ENCODE peak calls at places on chromosomes 5 and 9, in four cellular contexts. One of them, this sample, is unnamed.

GRCh38 chr9:135137398-135137832 is 49.9 kb downstream of the OLFM1 start:
- DNase-seq in GM12891: no peak
- DNase-seq in GM12878: no peak
- DNase-seq in K562: peak; percentile 11
- DNase-seq in this sample: no peak

GRCh38 chr5:59538080-59538479 is 355.4 kb downstream of the PDE4D start:
- DNase-seq in GM12891: no peak
- DNase-seq in GM12878: no peak
- DNase-seq in K562: no peak
- DNase-seq in this sample: no peak

GRCh38 chr9:133347515-133347984 is 381 bp downstream of the MED22 start:
- DNase-seq in GM12891: peak; percentile 71
- DNase-seq in GM12878: peak; percentile 28
- DNase-seq in K562: no peak
- DNase-seq in this sample: no peak

GRCh38 chr9:2824564-2824963 is 19.3 kb downstream of the PUM3 start:
- DNase-seq in GM12891: no peak
- DNase-seq in GM12878: no peak
- DNase-seq in K562: no peak
- DNase-seq in this sample: no peak

GRCh38 chr9:89353989-89354388 is 35.7 kb downstream of the SECISBP2 start:
- DNase-seq in GM12891: no peak
- DNase-seq in GM12878: no peak
- DNase-seq in K562: no peak
- DNase-seq in this sample: no peak

GRCh38 chr5:102561894-102562760 is 63.3 kb upstream of the SLCO6A1 start:
- DNase-seq in GM12891: no peak
- DNase-seq in GM12878: no peak
- DNase-seq in K562: peak; percentile 17
- DNase-seq in this sample: peak; percentile 3

GRCh38 chr5:126868961-126869451 is 92.1 kb downstream of the LMNB1 start:
- DNase-seq in GM12891: peak; percentile 37
- DNase-seq in GM12878: no peak
- DNase-seq in K562: no peak
- DNase-seq in this sample: no peak

GRCh38 chr9:89277454-89277853 is 33.5 kb upstream of the CKS2 start:
- DNase-seq in GM12891: no peak
- DNase-seq in GM12878: peak; percentile 9
- DNase-seq in K562: no peak
- DNase-seq in this sample: no peak

GRCh38 chr5:140292212-140293040 is 10.5 kb downstream of the PFDN1 start:
- DNase-seq in GM12891: no peak
- DNase-seq in GM12878: no peak
- DNase-seq in K562: no peak
- DNase-seq in this sample: no peak

GRCh38 chr5:33513786-33514185 is 73.0 kb downstream of the TARS1 start:
- DNase-seq in GM12891: no peak
- DNase-seq in GM12878: no peak
- DNase-seq in K562: no peak
- DNase-seq in this sample: no peak

GRCh38 chr5:84378961-84379360 is 5.7 kb downstream of the EDIL3 start:
- DNase-seq in GM12891: no peak
- DNase-seq in GM12878: no peak
- DNase-seq in K562: no peak
- DNase-seq in this sample: no peak

GRCh38 chr9:134475051-134475790 is 149.0 kb downstream of the RXRA start:
- DNase-seq in GM12891: no peak
- DNase-seq in GM12878: no peak
- DNase-seq in K562: no peak
- DNase-seq in this sample: no peak

GRCh38 chr9:113963017-113963620 is 87.0 kb downstream of the ZNF618 start:
- DNase-seq in GM12891: peak; percentile 49
- DNase-seq in GM12878: no peak
- DNase-seq in K562: peak; percentile 78
- DNase-seq in this sample: peak; percentile 39

GRCh38 chr5:126488362-126489065 is 65.3 kb downstream of the GRAMD2B start:
- DNase-seq in GM12891: no peak
- DNase-seq in GM12878: no peak
- DNase-seq in K562: no peak
- DNase-seq in this sample: no peak

GRCh38 chr9:13109781-13110180 is 169.7 kb downstream of the MPDZ start:
- DNase-seq in GM12891: no peak
- DNase-seq in GM12878: no peak
- DNase-seq in K562: no peak
- DNase-seq in this sample: no peak

GRCh38 chr5:102755691-102756371 is 726 bp downstream of the PAM start:
- DNase-seq in GM12891: no peak
- DNase-seq in GM12878: peak; percentile 57
- DNase-seq in K562: peak; percentile 16
- DNase-seq in this sample: peak; percentile 52

GRCh38 chr9:111362526-111362925 is 32.5 kb upstream of the OR2K2 start:
- DNase-seq in GM12891: no peak
- DNase-seq in GM12878: no peak
- DNase-seq in K562: no peak
- DNase-seq in this sample: no peak

GRCh38 chr5:128271859-128272446 is 188.4 kb downstream of the SLC12A2 start:
- DNase-seq in GM12891: no peak
- DNase-seq in GM12878: no peak
- DNase-seq in K562: no peak
- DNase-seq in this sample: no peak

DNA sequence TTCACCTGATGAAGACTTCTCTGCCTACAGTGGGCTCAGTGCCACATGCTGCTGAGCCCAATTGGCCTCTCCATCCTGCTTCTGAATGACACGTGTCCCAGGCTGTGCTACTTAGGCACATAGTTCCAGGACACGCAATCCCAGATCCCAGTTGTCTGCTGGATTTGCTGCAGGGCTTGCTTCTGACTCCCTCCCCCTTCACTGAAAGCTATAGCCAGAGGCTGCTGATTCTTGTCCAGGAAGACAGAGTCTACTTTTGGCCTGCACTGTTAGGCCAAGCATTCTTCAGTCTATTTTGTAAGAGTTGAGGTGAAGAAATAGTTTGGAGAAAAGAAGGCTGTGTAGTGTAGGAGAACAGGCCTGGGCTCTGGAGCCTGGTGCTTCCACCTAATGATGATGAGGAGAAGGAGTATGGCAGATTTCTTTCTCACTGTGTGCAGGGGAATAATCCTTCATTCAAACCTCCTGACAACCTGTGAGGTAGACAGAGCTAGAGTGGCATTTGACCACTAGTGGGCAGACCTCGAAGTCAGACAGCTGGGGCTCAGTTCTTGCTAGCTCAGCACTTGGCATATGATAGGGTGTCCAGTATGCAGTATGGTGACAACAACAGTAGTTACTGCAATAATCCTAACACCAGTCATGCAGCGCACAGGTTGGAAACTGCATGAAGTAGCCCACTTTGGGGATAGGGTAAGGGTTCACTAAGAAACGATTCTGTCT is 19.5 kb upstream of the ASPN start:
- DNase-seq in GM12891: no peak
- DNase-seq in GM12878: no peak
- DNase-seq in K562: peak; percentile 31
- DNase-seq in this sample: no peak
- TF ChIP-seq POLR2AphosphoS5 in GM12891: no peak
- TF ChIP-seq POLR2AphosphoS5 in GM12878: no peak
- TF ChIP-seq POLR2AphosphoS5 in K562: no peak
- TF ChIP-seq POLR2AphosphoS5 in this sample: no peak

GRCh38 chr9:137084526-137084925 is 2.3 kb upstream of the MAN1B1 start:
- DNase-seq in GM12891: no peak
- DNase-seq in GM12878: no peak
- DNase-seq in K562: no peak
- DNase-seq in this sample: no peak
- TF ChIP-seq SPI1 in GM12891: no peak
- TF ChIP-seq SPI1 in GM12878: no peak
- TF ChIP-seq SPI1 in K562: no peak
- TF ChIP-seq SPI1 in this sample: no peak

GRCh38 chr9:20570756-20571155 is 51.5 kb downstream of the MLLT3 start:
- DNase-seq in GM12891: no peak
- DNase-seq in GM12878: no peak
- DNase-seq in K562: no peak
- DNase-seq in this sample: no peak
- TF ChIP-seq POLR2AphosphoS5 in GM12891: no peak
- TF ChIP-seq POLR2AphosphoS5 in GM12878: no peak
- TF ChIP-seq POLR2AphosphoS5 in K562: no peak
- TF ChIP-seq POLR2AphosphoS5 in this sample: no peak

GRCh38 chr9:16885896-16886295 is 15.4 kb upstream of the BNC2 start:
- DNase-seq in GM12891: no peak
- DNase-seq in GM12878: no peak
- DNase-seq in K562: no peak
- DNase-seq in this sample: no peak

GRCh38 chr9:16883586-16883985 is 13.1 kb upstream of the BNC2 start:
- DNase-seq in GM12891: no peak
- DNase-seq in GM12878: no peak
- DNase-seq in K562: no peak
- DNase-seq in this sample: no peak

GRCh38 chr9:16888594-16888993 is 18.1 kb upstream of the BNC2 start:
- DNase-seq in GM12891: no peak
- DNase-seq in GM12878: no peak
- DNase-seq in K562: no peak
- DNase-seq in this sample: no peak

GRCh38 chr9:16884373-16884772 is 13.9 kb upstream of the BNC2 start:
- DNase-seq in GM12891: no peak
- DNase-seq in GM12878: no peak
- DNase-seq in K562: no peak
- DNase-seq in this sample: no peak

GRCh38 chr9:16884952-16885513 is 14.6 kb upstream of the BNC2 start:
- DNase-seq in GM12891: no peak
- DNase-seq in GM12878: no peak
- DNase-seq in K562: no peak
- DNase-seq in this sample: peak; percentile 84
- TF ChIP-seq SPI1 in GM12891: no peak
- TF ChIP-seq SPI1 in GM12878: no peak
- TF ChIP-seq SPI1 in K562: no peak
- TF ChIP-seq SPI1 in this sample: no peak

DNA sequence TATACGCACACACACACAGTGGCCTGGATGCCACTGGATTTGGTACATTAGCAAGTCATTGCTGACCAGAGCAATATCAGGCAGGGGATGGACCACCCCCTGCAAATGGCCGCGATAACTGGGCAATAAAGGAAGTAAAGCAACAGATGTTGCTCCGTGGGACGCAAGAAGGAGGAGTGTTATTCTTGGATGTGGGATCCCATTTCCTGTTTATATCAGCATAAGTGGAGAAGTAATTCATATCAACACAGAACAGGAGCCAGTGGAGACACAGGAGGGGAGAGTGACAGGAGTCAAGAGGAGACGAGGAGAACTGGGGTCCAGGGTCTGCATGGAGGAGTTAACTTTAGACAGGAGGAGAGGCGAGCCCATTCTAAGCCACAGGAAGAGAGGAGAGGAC is 18.4 kb downstream of the RUFY1 start:
- DNase-seq in GM12891: no peak
- DNase-seq in GM12878: no peak
- DNase-seq in K562: no peak
- DNase-seq in this sample: no peak
- TF ChIP-seq POLR2AphosphoS5 in GM12891: no peak
- TF ChIP-seq POLR2AphosphoS5 in GM12878: no peak
- TF ChIP-seq POLR2AphosphoS5 in K562: no peak
- TF ChIP-seq POLR2AphosphoS5 in this sample: no peak

This sample was measured in HL-60.